ENCODE peak calls at places on chromosomes 7 and 10, in eight cellular contexts. Q is uterus; G is brain microvascular endothelial cell; I is GM13977; C is GM23248; E is HT1080; Y is stimulated activated CD8-positive, alpha-beta memory T cell treated with anti-CD3 and anti-CD28 coated beads, Interleukin-4, amount 100 ng/mL, for 24 hours; T is Daoy. S is an unnamed sample.

GRCh38 chr10:99851825-99852224 is 69.4 kb downstream of the ABCC2 start:
- DNase-seq in Q (no peak), G (no peak), I (no peak), C (no peak), E (no peak), Y (no peak), T (no peak), S (no peak)

GRCh38 chr10:88762906-88763305 is 3.1 kb downstream of the LIPN start:
- DNase-seq in Q (no peak), G (no peak), I (no peak), C (no peak), E (no peak), Y (no peak), T (no peak), S (no peak)

GRCh38 chr10:13003781-13004180 is 2.3 kb upstream of the CCDC3 start:
- DNase-seq in Q (no peak), G (no peak), I (no peak), C (no peak), E (no peak), Y (no peak), T (no peak), S (no peak)

GRCh38 chr10:129921801-129922597 is 42.1 kb downstream of the EBF3 start:
- DNase-seq in Q (no peak), G (no peak), I (no peak), C (no peak), E (no peak), Y (no peak), T (no peak), S (no peak)

GRCh38 chr7:140544278-140544896 is 65.1 kb upstream of the MKRN1 start:
- DNase-seq in Q (no peak), G (no peak), I (no peak), C (no peak), E (no peak), Y (no peak), T (no peak), S (no peak)

GRCh38 chr10:47363781-47364180 is 15.6 kb downstream of the RBP3 start:
- DNase-seq in Q (no peak), G (no peak), I (no peak), C (no peak), E (no peak), Y (no peak), T (no peak), S (no peak)

GRCh38 chr10:94546058-94546595 is 539 bp downstream of the HELLS start:
- DNase-seq in Q (no peak), G (peak; percentile 5), I (peak; percentile 32), C (peak; percentile 58), E (peak; percentile 45), Y (no peak), T (peak; percentile 8), S (peak; percentile 66)

GRCh38 chr10:132355754-132356153 is 23.8 kb downstream of the LRRC27 start:
- DNase-seq in Q (no peak), G (no peak), I (no peak), C (no peak), E (no peak), Y (no peak), T (no peak), S (no peak)

GRCh38 chr7:50641442-50642405 is 76.5 kb upstream of the DDC start:
- DNase-seq in Q (no peak), G (no peak), I (no peak), C (no peak), E (no peak), Y (no peak), T (no peak), S (peak; percentile 32)

GRCh38 chr7:41869091-41869490 is 166.2 kb upstream of the INHBA start:
- DNase-seq in Q (no peak), G (no peak), I (no peak), C (peak; percentile 82), E (peak; percentile 65), Y (no peak), T (no peak), S (no peak)

GRCh38 chr10:133318494-133319127 is 9.9 kb downstream of the ZNF511 start:
- DNase-seq in Q (peak; percentile 40), G (peak; percentile 43), I (peak; percentile 72), C (peak; percentile 77), E (peak; percentile 55), Y (peak; percentile 48), T (peak; percentile 69), S (peak; percentile 72)

GRCh38 chr7:48525726-48526374 is 354.6 kb downstream of the ABCA13 start:
- DNase-seq in Q (no peak), G (no peak), I (no peak), C (no peak), E (no peak), Y (no peak), T (no peak), S (no peak)

GRCh38 chr7:68414631-68415425 is 1183.4 kb upstream of the AUTS2 start:
- DNase-seq in Q (no peak), G (no peak), I (no peak), C (no peak), E (no peak), Y (no peak), T (no peak), S (no peak)

GRCh38 chr10:11783558-11783865 is 39.6 kb upstream of the PROSER2 start:
- DNase-seq in Q (no peak), G (no peak), I (no peak), C (no peak), E (no peak), Y (no peak), T (no peak), S (no peak)

GRCh38 chr10:121647401-121647800 is 49.2 kb upstream of the FGFR2 start:
- DNase-seq in Q (no peak), G (no peak), I (no peak), C (no peak), E (no peak), Y (no peak), T (no peak), S (no peak)

GRCh38 chr10:132397036-132397541 is at the start of gene PWWP2B:
- DNase-seq in Q (peak; percentile 64), G (no peak), I (peak; percentile 77), C (peak; percentile 73), E (no peak), Y (peak; percentile 34), T (peak; percentile 25), S (peak; percentile 53)

GRCh38 chr10:99730026-99730425 is 1.9 kb downstream of the COX15 start:
- DNase-seq in Q (no peak), G (peak; percentile 23), I (no peak), C (peak; percentile 51), E (peak; percentile 8), Y (no peak), T (no peak), S (no peak)

GRCh38 chr7:131602994-131603372 is 46.6 kb upstream of the PODXL start:
- DNase-seq in Q (no peak), G (no peak), I (no peak), C (peak; percentile 48), E (no peak), Y (no peak), T (no peak), S (no peak)

GRCh38 chr7:68904635-68905034 is 693.6 kb upstream of the AUTS2 start:
- DNase-seq in Q (no peak), G (no peak), I (no peak), C (no peak), E (no peak), Y (no peak), T (no peak), S (no peak)

GRCh38 chr7:31904006-31904405 is 166.2 kb downstream of the PDE1C start:
- DNase-seq in Q (no peak), G (no peak), I (no peak), C (no peak), E (no peak), Y (no peak), T (no peak), S (no peak)

S was measured in NCI-H69.